ENCODE peak calls at places on chromosome 19, in five cellular contexts. L, I, F, A and O are unnamed samples.
A peak's percentile ranks its signal among the peaks of the same experiment; 100 is the strongest.

GRCh38 chr19:16339361-16339725 is 14.7 kb downstream of the KLF2 start:
- DNase-seq in L (no peak), I (no peak), A (no peak), F (no peak), O (no peak)

GRCh38 chr19:9913237-9914000 is 22.9 kb downstream of the OLFM2 start:
- DNase-seq in A (no peak), F (no peak), I (no peak), L (peak; percentile 71), O (no peak)

GRCh38 chr19:42113641-42114348 is 18.5 kb downstream of the POU2F2 start:
- DNase-seq in L (no peak), F (peak; percentile 92), A (peak; percentile 49), I (no peak), O (no peak)

GRCh38 chr19:15871570-15871969 is 26.3 kb downstream of the CYP4F2 start:
- DNase-seq in A (no peak), L (no peak), I (no peak), F (no peak), O (no peak)

GRCh38 chr19:38665950-38666661 is 18.7 kb downstream of the ACTN4 start:
- DNase-seq in L (peak; percentile 82), A (peak; percentile 57), I (no peak), F (peak; percentile 89), O (no peak)

GRCh38 chr19:41933693-41934426 is 5.6 kb upstream of the ERFL start:
- DNase-seq in L (no peak), F (no peak), I (no peak), A (no peak), O (no peak)

GRCh38 chr19:29323046-29323971 is 110.4 kb upstream of the UQCRFS1 start:
- DNase-seq in L (no peak), A (no peak), F (no peak), I (no peak), O (no peak)

GRCh38 chr19:30719991-30720329 is 347.8 kb downstream of the ZNF536 start:
- DNase-seq in A (no peak), L (no peak), F (no peak), I (no peak), O (no peak)

GRCh38 chr19:53254451-53255341 is at the start of gene ZNF677:
- DNase-seq in F (peak; percentile 94), I (peak; percentile 68), L (peak; percentile 91), A (peak; percentile 90), O (peak; percentile 62)

GRCh38 chr19:33110201-33110910 is 21.6 kb upstream of the WDR88 start:
- DNase-seq in F (peak; percentile 48), A (no peak), I (no peak), L (no peak), O (no peak)

GRCh38 chr19:32717496-32717895 is 2.1 kb upstream of the TDRD12 start:
- DNase-seq in I (no peak), A (no peak), L (no peak), F (no peak), O (no peak)

GRCh38 chr19:4678881-4679379 is 8.8 kb upstream of the MYDGF start:
- DNase-seq in L (peak; percentile 59), I (no peak), F (peak; percentile 5), A (no peak), O (no peak)

GRCh38 chr19:3202346-3202745 is 16.6 kb downstream of the NCLN start:
- DNase-seq in F (no peak), I (no peak), L (no peak), A (no peak), O (no peak)

GRCh38 chr19:3203754-3204645 is 18.3 kb downstream of the NCLN start:
- DNase-seq in A (no peak), I (no peak), L (no peak), F (no peak), O (no peak)

GRCh38 chr19:3198901-3199700 is 13.4 kb downstream of the NCLN start:
- DNase-seq in L (no peak), A (no peak), F (no peak), I (no peak), O (no peak)

GRCh38 chr19:3201072-3201700 is 15.5 kb downstream of the NCLN start:
- DNase-seq in I (no peak), A (no peak), L (no peak), F (no peak), O (no peak)

DNA sequence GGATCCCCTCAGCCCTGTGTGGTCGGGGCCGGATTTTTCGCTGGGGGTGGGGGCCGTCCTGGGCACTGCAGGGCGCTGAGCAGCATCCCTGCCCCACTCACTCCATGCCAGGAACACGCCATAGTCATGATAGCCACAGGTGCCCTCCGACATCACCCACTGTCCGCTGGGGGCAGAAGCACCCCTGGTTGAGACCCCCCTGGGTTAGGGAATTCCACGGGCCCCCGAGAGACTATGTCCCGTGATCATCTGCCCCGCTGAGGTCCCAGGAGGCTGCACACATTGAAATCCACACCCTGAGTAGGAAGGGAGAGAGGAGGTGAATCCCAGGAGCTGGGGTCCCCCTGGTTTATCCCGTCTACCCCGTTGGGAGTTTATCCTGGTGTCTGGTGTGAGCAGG is 16.2 kb downstream of the NCLN start:
- DNase-seq in A (no peak), I (no peak), L (no peak), F (no peak), O (no peak)
- TF ChIP-seq CTCF in A (no peak), I (no peak), L (no peak), F (no peak), O (no peak)

GRCh38 chr19:14686411-14686810 is 3.4 kb upstream of the ZNF333 start:
- DNase-seq in A (no peak), I (no peak), F (peak; percentile 27), L (peak; percentile 1), O (no peak)
- TF ChIP-seq CTCF in A (no peak), I (no peak), F (peak; percentile 21), L (peak; percentile 29), O (peak; percentile 47)

GRCh38 chr19:46388311-46389095 is 24.9 kb downstream of the CCDC8 start:
- DNase-seq in I (no peak), A (no peak), L (no peak), F (no peak), O (no peak)

GRCh38 chr19:46387713-46388130 is 25.6 kb downstream of the CCDC8 start:
- DNase-seq in I (no peak), F (no peak), A (no peak), L (no peak), O (no peak)

GRCh38 chr19:46386151-46386550 is 27.2 kb downstream of the CCDC8 start:
- DNase-seq in A (no peak), F (no peak), L (no peak), I (no peak), O (no peak)

GRCh38 chr19:46385636-46386035 is 27.7 kb downstream of the CCDC8 start:
- DNase-seq in A (no peak), F (no peak), I (no peak), L (no peak), O (no peak)

DNA sequence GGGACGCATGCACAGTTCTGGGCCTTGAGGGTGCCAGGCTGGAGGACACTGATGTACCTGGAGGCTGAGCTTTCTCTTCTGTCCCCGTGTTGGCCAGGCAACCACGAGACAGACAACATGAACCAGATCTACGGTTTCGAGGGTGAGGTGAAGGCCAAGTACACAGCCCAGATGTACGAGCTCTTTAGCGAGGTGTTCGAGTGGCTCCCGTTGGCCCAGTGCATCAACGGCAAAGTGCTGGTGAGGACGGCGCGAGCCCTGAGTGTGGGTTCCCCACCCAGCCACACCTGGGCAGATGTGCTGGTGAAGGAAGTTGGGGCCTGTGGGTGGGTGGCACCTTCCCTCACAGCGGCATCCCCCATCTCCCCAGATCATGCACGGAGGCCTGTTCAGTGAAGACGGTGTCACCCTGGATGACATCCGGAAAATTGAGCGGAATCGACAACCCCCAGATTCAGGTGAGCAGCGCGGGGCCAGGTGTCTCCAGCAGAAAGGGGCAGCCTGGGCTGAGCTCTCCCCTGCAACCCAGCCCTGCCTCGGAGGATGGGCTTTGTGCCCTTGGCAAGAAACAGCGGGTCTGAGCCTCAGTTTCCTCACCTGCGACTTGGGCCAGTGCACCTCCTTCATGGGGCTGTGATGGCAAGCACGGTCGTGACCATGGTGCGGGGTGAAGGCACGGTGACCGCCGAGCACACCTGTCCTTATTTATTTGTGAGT is 26.2 kb downstream of the CCDC8 start:
- DNase-seq in L (no peak), A (no peak), F (no peak), I (no peak), O (no peak)
- TF ChIP-seq CTCF in L (no peak), A (no peak), F (no peak), I (no peak), O (no peak)

GRCh38 chr19:19566306-19566705 is 28.2 kb downstream of the CILP2 start:
- DNase-seq in L (no peak), F (no peak), I (no peak), A (no peak), O (no peak)

GRCh38 chr19:19561946-19562664 is 24.0 kb downstream of the CILP2 start:
- DNase-seq in L (no peak), F (no peak), I (no peak), A (no peak), O (no peak)

GRCh38 chr19:19563348-19563848 is 25.3 kb downstream of the CILP2 start:
- DNase-seq in I (no peak), A (no peak), L (no peak), F (no peak), O (no peak)

GRCh38 chr19:19559942-19560341 is 21.9 kb downstream of the CILP2 start:
- DNase-seq in F (no peak), L (no peak), I (no peak), A (no peak), O (no peak)

GRCh38 chr19:19562665-19563347 is 24.7 kb downstream of the CILP2 start:
- DNase-seq in A (no peak), L (no peak), F (no peak), I (no peak), O (no peak)
- TF ChIP-seq CTCF in A (no peak), L (no peak), F (no peak), I (no peak), O (no peak)

GRCh38 chr19:7638802-7639465 is 2.0 kb downstream of the STXBP2 start:
- DNase-seq in I (no peak), F (no peak), L (no peak), A (no peak), O (no peak)

GRCh38 chr19:7636317-7636690 is 606 bp upstream of the STXBP2 start:
- DNase-seq in A (no peak), I (no peak), L (no peak), F (no peak), O (no peak)

GRCh38 chr19:7635670-7636069 is 1.2 kb upstream of the STXBP2 start:
- DNase-seq in I (no peak), A (no peak), L (no peak), F (no peak), O (no peak)

GRCh38 chr19:7637374-7638256 is 705 bp downstream of the STXBP2 start:
- DNase-seq in F (peak; percentile 29), A (no peak), L (no peak), I (no peak), O (no peak)

DNA sequence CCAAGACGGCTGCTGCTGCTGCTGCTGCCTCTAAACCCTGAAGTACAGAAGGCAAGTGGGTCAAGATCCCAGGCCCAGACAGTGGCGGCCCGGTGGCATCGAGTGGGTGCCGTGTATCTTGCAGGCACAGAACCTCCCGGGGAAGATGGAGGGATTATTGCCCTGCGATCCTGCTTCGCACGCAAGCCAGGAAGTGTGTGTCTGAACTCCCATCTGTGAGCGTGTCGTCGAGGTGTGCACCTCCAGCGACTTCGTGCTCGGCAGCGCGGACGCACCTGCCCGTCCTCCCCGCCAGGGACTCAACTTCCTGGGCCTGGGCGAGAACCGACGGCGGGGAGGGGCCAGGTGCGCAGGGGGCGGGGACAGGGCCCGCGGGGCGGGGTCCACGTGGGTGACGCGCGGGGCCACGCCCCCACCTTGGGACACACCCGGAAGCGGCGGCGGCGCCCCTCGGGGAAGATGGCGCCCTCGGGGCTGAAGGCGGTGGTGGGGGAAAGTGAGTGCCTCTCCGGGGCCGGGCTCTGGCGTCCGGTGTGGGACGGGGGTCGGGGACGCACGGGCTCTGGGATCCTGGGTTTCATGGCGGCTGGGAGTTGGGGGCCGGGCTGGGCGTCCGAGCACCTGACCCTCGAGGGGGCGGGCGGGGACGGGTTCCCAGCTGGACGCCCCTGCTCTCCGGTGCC is at the start of gene STXBP2:
- DNase-seq in I (peak; percentile 52), A (peak; percentile 44), L (peak; percentile 70), F (peak; percentile 46), O (no peak)
- TF ChIP-seq CTCF in I (no peak), A (no peak), L (no peak), F (no peak), O (peak; percentile 26)